ENCODE peak calls at places on chromosomes 5 and 9, in six cellular contexts. One of them, this sample, is unnamed.

GRCh38 chr5:88667187-88668141 is 215.5 kb downstream of the MEF2C start:
- DNase-seq in H1: no peak
- DNase-seq in NT2/D1: no peak
- DNase-seq in K562: no peak
- DNase-seq in HCT116: no peak
- DNase-seq in HepG2: no peak
- DNase-seq in this sample: no peak

GRCh38 chr5:127228540-127229184 is 61.9 kb upstream of the MEGF10 start:
- DNase-seq in HepG2: no peak
- DNase-seq in K562: peak; percentile 28
- DNase-seq in H1: no peak
- DNase-seq in HCT116: no peak
- DNase-seq in NT2/D1: no peak
- DNase-seq in this sample: no peak

GRCh38 chr5:56166671-56167070 is 66.5 kb downstream of the ANKRD55 start:
- DNase-seq in H1: no peak
- DNase-seq in HepG2: no peak
- DNase-seq in HCT116: no peak
- DNase-seq in NT2/D1: no peak
- DNase-seq in K562: no peak
- DNase-seq in this sample: no peak

GRCh38 chr9:98479449-98479848 is 224.0 kb upstream of the TBC1D2 start:
- DNase-seq in HepG2: no peak
- DNase-seq in K562: no peak
- DNase-seq in HCT116: no peak
- DNase-seq in H1: no peak
- DNase-seq in NT2/D1: no peak
- DNase-seq in this sample: no peak

GRCh38 chr9:130692365-130692764 is 1.2 kb upstream of the EXOSC2 start:
- DNase-seq in K562: no peak
- DNase-seq in HepG2: no peak
- DNase-seq in H1: peak; percentile 62
- DNase-seq in NT2/D1: peak; percentile 85
- DNase-seq in HCT116: no peak
- DNase-seq in this sample: no peak

GRCh38 chr5:52007230-52007858 is 624.1 kb downstream of the ISL1 start:
- DNase-seq in HCT116: peak; percentile 16
- DNase-seq in HepG2: peak; percentile 33
- DNase-seq in K562: peak; percentile 4
- DNase-seq in NT2/D1: peak; percentile 23
- DNase-seq in H1: no peak
- DNase-seq in this sample: no peak

GRCh38 chr5:126972062-126972895 is 58.1 kb downstream of the MARCHF3 start:
- DNase-seq in HCT116: no peak
- DNase-seq in K562: peak; percentile 64
- DNase-seq in H1: no peak
- DNase-seq in HepG2: peak; percentile 39
- DNase-seq in NT2/D1: no peak
- DNase-seq in this sample: peak; percentile 76

GRCh38 chr5:132425009-132425937 is 55.8 kb downstream of the SLC22A5 start:
- DNase-seq in H1: no peak
- DNase-seq in K562: peak; percentile 53
- DNase-seq in HepG2: no peak
- DNase-seq in HCT116: no peak
- DNase-seq in NT2/D1: no peak
- DNase-seq in this sample: peak; percentile 93

GRCh38 chr5:16871746-16872339 is 64.2 kb downstream of the MYO10 start:
- DNase-seq in HepG2: no peak
- DNase-seq in HCT116: no peak
- DNase-seq in NT2/D1: no peak
- DNase-seq in H1: no peak
- DNase-seq in K562: no peak
- DNase-seq in this sample: no peak

GRCh38 chr9:136112541-136112940 is 6.1 kb downstream of the TMEM250 start:
- DNase-seq in HepG2: no peak
- DNase-seq in NT2/D1: no peak
- DNase-seq in HCT116: no peak
- DNase-seq in K562: no peak
- DNase-seq in H1: no peak
- DNase-seq in this sample: no peak

GRCh38 chr5:146623009-146623408 is 107.0 kb upstream of the GPR151 start:
- DNase-seq in HCT116: no peak
- DNase-seq in H1: no peak
- DNase-seq in NT2/D1: no peak
- DNase-seq in K562: no peak
- DNase-seq in HepG2: no peak
- DNase-seq in this sample: no peak

GRCh38 chr9:75941577-75942311 is 51.3 kb downstream of the PCSK5 start:
- DNase-seq in HepG2: no peak
- DNase-seq in H1: no peak
- DNase-seq in HCT116: no peak
- DNase-seq in K562: no peak
- DNase-seq in NT2/D1: no peak
- DNase-seq in this sample: no peak

GRCh38 chr9:75939712-75940111 is 49.2 kb downstream of the PCSK5 start:
- DNase-seq in H1: no peak
- DNase-seq in K562: no peak
- DNase-seq in NT2/D1: no peak
- DNase-seq in HepG2: no peak
- DNase-seq in HCT116: no peak
- DNase-seq in this sample: no peak

GRCh38 chr9:75935606-75936005 is 45.1 kb downstream of the PCSK5 start:
- DNase-seq in HepG2: no peak
- DNase-seq in HCT116: no peak
- DNase-seq in H1: no peak
- DNase-seq in NT2/D1: no peak
- DNase-seq in K562: no peak
- DNase-seq in this sample: no peak

GRCh38 chr9:75937859-75938258 is 47.4 kb downstream of the PCSK5 start:
- DNase-seq in H1: no peak
- DNase-seq in NT2/D1: no peak
- DNase-seq in HCT116: no peak
- DNase-seq in HepG2: no peak
- DNase-seq in K562: no peak
- DNase-seq in this sample: no peak

DNA sequence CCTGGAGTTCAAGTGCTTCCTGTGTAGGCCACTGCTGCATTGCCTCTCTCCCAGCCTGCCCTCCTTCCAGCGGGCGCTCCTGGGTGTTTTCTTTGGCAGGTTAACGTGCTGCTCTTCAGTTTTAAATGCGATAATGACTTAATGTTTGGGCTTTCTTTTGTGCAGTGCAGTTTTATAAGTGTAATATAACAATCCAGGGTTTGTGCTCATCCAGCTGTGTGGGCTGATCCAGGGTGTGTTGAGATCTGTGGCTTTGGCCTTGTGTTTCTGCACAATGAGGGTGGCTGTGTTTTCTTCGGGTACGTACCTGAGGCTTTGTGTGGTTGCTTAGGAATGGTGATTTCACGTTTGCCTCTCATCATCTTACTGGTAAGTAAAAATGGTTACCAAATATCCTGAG is 50.6 kb downstream of the PCSK5 start:
- DNase-seq in H1: no peak
- DNase-seq in K562: no peak
- DNase-seq in HCT116: no peak
- DNase-seq in NT2/D1: no peak
- DNase-seq in HepG2: no peak
- DNase-seq in this sample: no peak
- TF ChIP-seq ZNF274 in H1: no peak
- TF ChIP-seq ZNF274 in K562: no peak
- TF ChIP-seq ZNF274 in HCT116: no peak
- TF ChIP-seq ZNF274 in NT2/D1: no peak
- TF ChIP-seq ZNF274 in HepG2: no peak
- TF ChIP-seq ZNF274 in this sample: no peak

DNA sequence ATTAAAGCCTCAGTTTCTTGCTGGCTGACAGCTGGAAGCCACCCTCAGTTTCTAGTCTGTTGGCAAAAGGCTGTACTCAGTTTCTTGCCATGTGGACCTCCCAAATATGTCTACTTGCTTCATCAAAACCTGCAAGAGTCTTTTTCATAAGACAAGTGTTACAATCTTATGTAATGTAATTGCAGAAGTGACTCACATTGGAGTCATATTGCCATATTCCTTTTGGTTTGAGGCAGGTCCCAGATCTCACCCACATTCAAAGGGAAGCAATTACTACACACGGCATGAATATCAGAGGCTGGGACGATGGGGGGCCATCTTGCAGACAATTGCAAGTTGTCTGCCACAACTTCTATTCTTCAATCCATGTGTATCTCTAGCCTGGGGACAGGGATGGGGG is 286.7 kb upstream of the IL12B start:
- DNase-seq in H1: no peak
- DNase-seq in NT2/D1: no peak
- DNase-seq in HepG2: no peak
- DNase-seq in K562: no peak
- DNase-seq in HCT116: no peak
- DNase-seq in this sample: no peak
- TF ChIP-seq ZNF274 in H1: no peak
- TF ChIP-seq ZNF274 in NT2/D1: no peak
- TF ChIP-seq ZNF274 in HepG2: no peak
- TF ChIP-seq ZNF274 in K562: no peak
- TF ChIP-seq ZNF274 in HCT116: no peak
- TF ChIP-seq ZNF274 in this sample: no peak

DNA sequence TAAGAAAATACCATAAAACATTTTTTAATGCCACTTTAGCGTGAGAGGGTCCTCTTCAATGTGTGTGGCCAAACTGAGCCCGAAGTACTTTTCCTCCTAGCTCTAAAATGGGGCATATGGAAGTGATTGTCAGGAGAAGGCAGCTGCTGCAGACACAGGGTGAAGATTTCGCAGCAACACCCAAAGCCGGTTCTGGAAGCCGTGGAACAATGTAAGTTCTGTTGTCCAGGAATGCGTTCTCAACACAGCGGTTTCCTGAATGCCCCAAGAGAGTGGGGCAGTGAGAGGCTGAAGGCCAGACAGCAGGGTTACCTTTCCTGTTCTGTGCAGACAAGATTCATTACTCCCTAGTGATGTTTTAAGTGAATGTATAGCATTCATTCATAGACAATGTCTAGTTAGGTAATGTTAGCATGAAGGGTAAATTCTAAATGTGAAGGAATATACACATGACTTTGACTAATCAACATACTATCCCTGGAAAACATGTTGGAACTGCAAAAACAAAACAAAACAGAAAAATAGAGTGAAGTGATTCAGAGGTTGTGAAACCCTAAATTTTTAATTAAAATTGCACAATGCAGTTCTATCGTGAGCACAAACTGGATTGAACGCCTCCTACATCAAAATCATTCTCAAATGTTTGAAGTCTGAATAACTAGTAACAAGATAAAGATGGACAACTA is 197.0 kb upstream of the SEMA6A start:
- DNase-seq in HCT116: no peak
- DNase-seq in K562: no peak
- DNase-seq in NT2/D1: no peak
- DNase-seq in HepG2: peak; percentile 76
- DNase-seq in H1: no peak
- DNase-seq in this sample: no peak
- TF ChIP-seq ZNF274 in HCT116: no peak
- TF ChIP-seq ZNF274 in K562: no peak
- TF ChIP-seq ZNF274 in NT2/D1: no peak
- TF ChIP-seq ZNF274 in HepG2: no peak
- TF ChIP-seq ZNF274 in H1: no peak
- TF ChIP-seq ZNF274 in this sample: no peak

GRCh38 chr5:94422819-94423218 is 195.6 kb downstream of the KIAA0825 start:
- DNase-seq in NT2/D1: no peak
- DNase-seq in H1: no peak
- DNase-seq in K562: no peak
- DNase-seq in HCT116: peak; percentile 44
- DNase-seq in HepG2: no peak
- DNase-seq in this sample: no peak
- TF ChIP-seq ZNF274 in NT2/D1: no peak
- TF ChIP-seq ZNF274 in H1: no peak
- TF ChIP-seq ZNF274 in K562: no peak
- TF ChIP-seq ZNF274 in HCT116: no peak
- TF ChIP-seq ZNF274 in HepG2: no peak
- TF ChIP-seq ZNF274 in this sample: no peak

GRCh38 chr9:134936762-134937555 is 19.2 kb upstream of the FCN1 start:
- DNase-seq in H1: no peak
- DNase-seq in HCT116: no peak
- DNase-seq in HepG2: no peak
- DNase-seq in NT2/D1: no peak
- DNase-seq in K562: no peak
- DNase-seq in this sample: peak; percentile 87
- TF ChIP-seq ZNF274 in H1: no peak
- TF ChIP-seq ZNF274 in HCT116: no peak
- TF ChIP-seq ZNF274 in HepG2: no peak
- TF ChIP-seq ZNF274 in NT2/D1: no peak
- TF ChIP-seq ZNF274 in K562: no peak
- TF ChIP-seq ZNF274 in this sample: no peak

DNA sequence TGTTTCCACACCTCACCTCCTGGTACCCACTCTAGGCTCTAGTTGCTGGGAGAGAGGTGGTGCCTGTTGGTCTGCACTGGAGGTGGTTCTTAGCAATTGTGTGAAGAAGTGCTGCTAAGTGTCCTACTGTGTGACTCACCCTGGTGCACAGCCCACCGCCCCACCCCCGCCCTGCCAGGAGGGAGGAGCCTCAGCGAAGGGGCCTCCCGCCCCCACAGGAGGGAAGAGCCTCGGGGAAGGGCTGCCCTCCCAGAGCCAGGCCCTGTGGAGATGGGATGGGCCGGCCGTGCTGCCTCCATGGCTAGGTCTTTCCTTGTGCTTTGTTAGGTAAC is 105.3 kb downstream of the EHMT1 start:
- DNase-seq in HepG2: no peak
- DNase-seq in HCT116: no peak
- DNase-seq in H1: peak; percentile 61
- DNase-seq in NT2/D1: peak; percentile 81
- DNase-seq in K562: no peak
- DNase-seq in this sample: no peak
- TF ChIP-seq ZNF274 in HepG2: no peak
- TF ChIP-seq ZNF274 in HCT116: no peak
- TF ChIP-seq ZNF274 in H1: no peak
- TF ChIP-seq ZNF274 in NT2/D1: no peak
- TF ChIP-seq ZNF274 in K562: no peak
- TF ChIP-seq ZNF274 in this sample: no peak

GRCh38 chr5:79225026-79225425 is 10.9 kb upstream of the JMY start:
- DNase-seq in K562: no peak
- DNase-seq in HCT116: no peak
- DNase-seq in H1: no peak
- DNase-seq in NT2/D1: no peak
- DNase-seq in HepG2: no peak
- DNase-seq in this sample: no peak
- TF ChIP-seq ZNF274 in K562: no peak
- TF ChIP-seq ZNF274 in HCT116: no peak
- TF ChIP-seq ZNF274 in H1: no peak
- TF ChIP-seq ZNF274 in NT2/D1: no peak
- TF ChIP-seq ZNF274 in HepG2: no peak
- TF ChIP-seq ZNF274 in this sample: no peak

This sample was measured in GM12878.